ENCODE peak calls at places on chromosomes 12 and 14, in seven cellular contexts. K is IMR-90, B is neuronal stem cell, H is mesendoderm, I is mesenchymal stem cell, U is H9, F is H1. Z is an unnamed sample. For H3K4me1, the result is how much of the 10 kb centered on the place peaks cover.

GRCh38 chr12:68157295-68157871 is 2.2 kb downstream of the IFNG start:
- DNase-seq in K (no peak), B (no peak), H (no peak), I (no peak), U (no peak), F (no peak), Z (no peak)

GRCh38 chr14:36556811-36557433 is 25.5 kb downstream of the NKX2-8 start:
- DNase-seq in K (peak), B (no peak), H (peak), I (peak), U (no peak), F (no peak), Z (no peak)

GRCh38 chr12:15774819-15775218 is 14.4 kb downstream of the EPS8 start:
- DNase-seq in K (peak), B (no peak), H (no peak), I (no peak), U (no peak), F (no peak), Z (no peak)

GRCh38 chr14:85921241-85921640 is 391.3 kb downstream of the FLRT2 start:
- DNase-seq in K (no peak), B (no peak), H (no peak), I (no peak), U (no peak), F (no peak), Z (no peak)

GRCh38 chr14:104680806-104681688 is 8.4 kb upstream of the INF2 start:
- DNase-seq in K (peak), B (no peak), H (peak), I (peak), U (no peak), F (no peak), Z (peak)

GRCh38 chr12:99257672-99258071 is 389.9 kb upstream of the GARIN6 start:
- DNase-seq in K (no peak), B (no peak), H (no peak), I (no peak), U (no peak), F (no peak), Z (no peak)

GRCh38 chr12:1179128-1179527 is 188.1 kb downstream of the ERC1 start:
- DNase-seq in K (no peak), B (no peak), H (no peak), I (no peak), U (no peak), F (no peak), Z (no peak)

GRCh38 chr12:62618948-62619347 is 152.3 kb downstream of the MON2 start:
- DNase-seq in K (no peak), B (no peak), H (no peak), I (no peak), U (no peak), F (no peak), Z (no peak)

GRCh38 chr12:6373022-6373787 is 2.2 kb downstream of the SCNN1A start:
- DNase-seq in K (no peak), B (no peak), H (no peak), I (no peak), U (no peak), F (no peak), Z (no peak)

GRCh38 chr14:72594099-72594901 is 299.6 kb downstream of the DPF3 start:
- DNase-seq in K (no peak), B (no peak), H (no peak), I (no peak), U (no peak), F (no peak), Z (no peak)

GRCh38 chr12:54429014-54429471 is 10.0 kb upstream of the ITGA5 start:
- DNase-seq in K (no peak), B (no peak), H (no peak), I (no peak), U (no peak), F (no peak), Z (peak)

GRCh38 chr14:68426661-68427549 is 366.0 kb downstream of the ZFP36L1 start:
- DNase-seq in K (no peak), B (no peak), H (peak), I (no peak), U (no peak), F (no peak), Z (peak)

GRCh38 chr14:26835949-26836570 is 238.2 kb upstream of the NOVA1 start:
- DNase-seq in K (no peak), B (no peak), H (no peak), I (no peak), U (no peak), F (no peak), Z (no peak)
- H3K4ac ChIP-seq in K (no peak), B (no peak), H (no peak), I (no peak), U (no peak), F (no peak), Z (no peak)

GRCh38 chr14:87491816-87492215 is 501.2 kb downstream of the GALC start:
- DNase-seq in K (no peak), B (no peak), H (peak), I (no peak), U (no peak), F (no peak), Z (peak)
- H3K4me1 ChIP-seq in K (under half), B (under half), H (under half), I (under half), U (under half), F (under half), Z (under half)

GRCh38 chr12:102116392-102116791 is 3.5 kb downstream of the NUP37 start:
- DNase-seq in K (no peak), B (no peak), H (no peak), I (no peak), U (no peak), F (no peak), Z (no peak)

GRCh38 chr12:102118874-102119273 is 1.0 kb downstream of the NUP37 start:
- DNase-seq in K (peak), B (no peak), H (no peak), I (peak), U (no peak), F (no peak), Z (no peak)

GRCh38 chr12:102119674-102120563 is at the start of the genes NUP37 and PARPBP:
- DNase-seq in K (peak), B (peak), H (peak), I (peak), U (peak), F (peak), Z (peak)

GRCh38 chr12:102120564-102120873 is 536 bp downstream of the PARPBP start:
- DNase-seq in K (no peak), B (no peak), H (no peak), I (no peak), U (no peak), F (no peak), Z (no peak)

DNA sequence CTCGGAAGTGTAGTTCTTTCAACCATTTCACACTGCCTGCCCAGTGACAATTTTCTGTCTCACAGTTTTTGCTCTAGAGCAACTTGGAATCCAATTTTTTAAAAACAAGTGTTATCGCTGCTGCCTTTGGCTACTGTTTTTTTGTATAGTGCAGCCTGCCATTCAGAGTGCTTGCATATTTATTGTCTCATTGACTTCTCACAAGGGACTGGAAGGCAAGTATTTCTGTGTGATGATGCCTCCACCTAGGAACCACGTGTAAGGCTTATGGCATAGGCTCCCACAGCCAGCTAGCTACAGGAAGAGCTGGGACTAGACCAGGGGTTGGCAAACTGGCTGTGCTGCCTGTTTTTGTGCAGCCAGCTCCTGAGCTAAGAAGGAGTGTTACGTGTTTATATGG is 903 bp downstream of the PARPBP start:
- DNase-seq in K (peak), B (no peak), H (peak), I (peak), U (no peak), F (no peak), Z (no peak)
- H3K9ac ChIP-seq in K (peak), B (peak), H (peak), I (peak), U (peak), F (peak), Z (no peak)

GRCh38 chr12:11724888-11725310 is 75.4 kb downstream of the ETV6 start:
- DNase-seq in K (peak), B (no peak), H (peak), I (peak), U (no peak), F (no peak), Z (no peak)

GRCh38 chr12:11722578-11723138 is 73.2 kb downstream of the ETV6 start:
- DNase-seq in K (no peak), B (no peak), H (peak), I (no peak), U (no peak), F (no peak), Z (no peak)

GRCh38 chr12:11723993-11724392 is 74.5 kb downstream of the ETV6 start:
- DNase-seq in K (peak), B (no peak), H (peak), I (no peak), U (no peak), F (no peak), Z (no peak)

GRCh38 chr12:11719678-11720099 is 70.2 kb downstream of the ETV6 start:
- DNase-seq in K (peak), B (no peak), H (peak), I (peak), U (peak), F (peak), Z (peak)

GRCh38 chr12:11722071-11722470 is 72.6 kb downstream of the ETV6 start:
- DNase-seq in K (no peak), B (no peak), H (peak), I (no peak), U (no peak), F (no peak), Z (no peak)
- H3K4ac ChIP-seq in K (peak), B (no peak), H (no peak), I (no peak), U (no peak), F (no peak), Z (no peak)

DNA sequence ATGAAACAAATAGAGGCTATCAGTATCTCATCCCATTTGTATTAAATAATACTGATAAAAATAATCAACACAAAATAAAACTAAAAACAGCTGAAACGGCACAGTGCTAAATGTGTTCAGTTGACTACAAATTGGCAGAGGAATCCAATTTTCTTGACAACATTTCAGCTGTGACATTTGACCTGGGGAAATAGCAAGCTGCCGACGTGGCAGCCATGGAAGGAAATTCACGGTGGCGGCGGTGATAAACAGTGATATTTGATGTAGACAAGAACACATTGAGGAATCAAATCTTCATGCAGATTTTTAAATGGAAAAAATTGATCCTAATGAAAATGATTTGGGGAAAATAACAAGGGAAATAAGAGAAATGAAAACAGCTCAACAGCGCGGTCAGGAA is 159.1 kb upstream of the RTL1 start:
- DNase-seq in K (peak), B (no peak), H (no peak), I (no peak), U (no peak), F (no peak), Z (no peak)
- H3K4me1 ChIP-seq in K (under half), B (under half), H (under half), I (under half), U (under half), F (under half), Z (under half)